ENCODE peak calls at places on chromosomes 2 and 18, in four cellular contexts. R is SJSA1, E is neuronal stem cell, B is transverse colon. N is an unnamed sample.

GRCh38 chr2:3727397-3728045 is 24.1 kb downstream of the DCDC2C start:
- DNase-seq in R (peak; percentile 13), E (peak; percentile 6), B (no peak), N (no peak)

GRCh38 chr2:20113986-20114938 is 62.8 kb upstream of the LAPTM4A start:
- DNase-seq in R (no peak), B (peak; percentile 41), E (no peak), N (no peak)

GRCh38 chr2:232351686-232352510 is 26.7 kb upstream of the ALPP start:
- DNase-seq in E (no peak), B (no peak), R (no peak), N (peak; percentile 2)

GRCh38 chr2:101251844-101252407 is 760 bp upstream of the CNOT11 start:
- DNase-seq in R (no peak), E (peak; percentile 14), B (peak; percentile 60), N (peak; percentile 77)

GRCh38 chr18:2547477-2548087 is 23.7 kb downstream of the METTL4 start:
- DNase-seq in E (peak; percentile 24), R (no peak), B (no peak), N (no peak)

GRCh38 chr2:219081096-219081495 is 20.4 kb upstream of the IHH start:
- DNase-seq in B (no peak), E (no peak), R (no peak), N (no peak)

GRCh38 chr2:137050949-137051348 is 285.6 kb downstream of the THSD7B start:
- DNase-seq in R (no peak), B (no peak), E (no peak), N (no peak)

GRCh38 chr2:241903121-241904010 is 33.8 kb downstream of the RTP5 start:
- DNase-seq in R (peak; percentile 40), B (no peak), E (no peak), N (no peak)

GRCh38 chr2:25649790-25650189 is 23.6 kb downstream of the DTNB start:
- DNase-seq in E (no peak), R (no peak), B (no peak), N (no peak)

GRCh38 chr2:328761-329160 is 40.9 kb upstream of the ALKAL2 start:
- DNase-seq in R (no peak), B (no peak), E (no peak), N (no peak)

GRCh38 chr2:195513119-195513518 is 143.9 kb upstream of the SLC39A10 start:
- DNase-seq in E (no peak), R (no peak), B (no peak), N (no peak)

GRCh38 chr2:99609851-99610381 is 120.1 kb upstream of the REV1 start:
- DNase-seq in B (no peak), R (no peak), E (no peak), N (peak; percentile 26)

GRCh38 chr2:121044412-121044811 is 240.6 kb downstream of the TFCP2L1 start:
- DNase-seq in B (peak; percentile 12), R (no peak), E (no peak), N (peak; percentile 41)

GRCh38 chr2:68357608-68358337 is 7.3 kb upstream of the PLEK start:
- DNase-seq in R (no peak), B (peak; percentile 33), E (peak; percentile 20), N (peak; percentile 39)

GRCh38 chr2:174322139-174322538 is 12.6 kb upstream of the SP9 start:
- DNase-seq in R (no peak), E (no peak), B (no peak), N (no peak)

GRCh38 chr2:62014102-62014501 is 108.6 kb downstream of the COMMD1 start:
- DNase-seq in E (no peak), B (peak; percentile 48), R (no peak), N (peak; percentile 47)

GRCh38 chr2:21020031-21020667 is 23.7 kb downstream of the APOB start:
- DNase-seq in R (no peak), B (no peak), E (no peak), N (no peak)

GRCh38 chr2:39140322-39140847 is 19.5 kb upstream of the SOS1 start:
- DNase-seq in R (no peak), E (no peak), B (no peak), N (no peak)

GRCh38 chr2:33145459-33145858 is 198.7 kb downstream of the LTBP1 start:
- DNase-seq in B (no peak), R (no peak), E (no peak), N (no peak)

GRCh38 chr2:232418466-232419244 is 12.0 kb downstream of the ALPG start:
- DNase-seq in R (no peak), B (peak; percentile 26), E (no peak), N (no peak)

GRCh38 chr2:218260166-218260565 is 649 bp upstream of the GPBAR1 start:
- DNase-seq in E (no peak), R (no peak), B (no peak), N (no peak)

GRCh38 chr2:144715992-144716391 is 196.1 kb upstream of the ZEB2 start:
- DNase-seq in E (no peak), B (no peak), R (no peak), N (no peak)

GRCh38 chr18:58662118-58662517 is 9.1 kb upstream of the MALT1 start:
- DNase-seq in R (no peak), B (no peak), E (no peak), N (no peak)

GRCh38 chr18:67425724-67426123 is 90.8 kb downstream of the DSEL start:
- DNase-seq in E (no peak), B (no peak), R (peak; percentile 42), N (no peak)

GRCh38 chr2:112705576-112705975 is 15.2 kb upstream of the NT5DC4 start:
- DNase-seq in E (no peak), B (no peak), R (no peak), N (no peak)

GRCh38 chr18:44695503-44695902 is 14.8 kb downstream of the SETBP1 start:
- DNase-seq in B (no peak), E (no peak), R (no peak), N (no peak)

GRCh38 chr18:56563568-56563967 is 74.8 kb downstream of the TXNL1 start:
- DNase-seq in E (peak; percentile 54), R (no peak), B (no peak), N (peak; percentile 2)

GRCh38 chr2:8609357-8609804 is 72.5 kb upstream of the ID2 start:
- DNase-seq in E (no peak), B (no peak), R (peak; percentile 46), N (peak; percentile 97)

GRCh38 chr18:35715139-35715538 is 133.6 kb downstream of the GALNT1 start:
- DNase-seq in R (no peak), B (no peak), E (no peak), N (no peak)

GRCh38 chr2:96531366-96531765 is 5.2 kb upstream of the ARID5A start:
- DNase-seq in B (no peak), R (no peak), E (no peak), N (no peak)

GRCh38 chr2:62354771-62355550 is 151.0 kb downstream of the TMEM17 start:
- DNase-seq in R (no peak), B (no peak), E (no peak), N (no peak)

GRCh38 chr18:3255611-3256165 is 6.2 kb upstream of the MYL12B start:
- DNase-seq in B (no peak), R (no peak), E (no peak), N (no peak)

DNA sequence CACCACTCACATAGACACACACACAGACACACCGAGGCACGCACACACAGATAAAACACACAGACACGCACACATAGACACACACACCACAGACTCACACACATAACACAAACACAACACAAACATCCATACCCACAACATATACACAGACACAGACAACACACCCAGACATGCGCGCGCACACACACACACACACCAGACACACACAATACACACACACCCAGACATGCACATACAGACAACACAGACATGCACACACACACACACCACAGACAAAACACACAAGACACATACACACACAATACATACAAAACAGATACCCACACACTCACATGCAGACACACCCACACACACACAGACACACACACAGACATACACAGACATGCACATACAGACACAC is 95.4 kb upstream of the SMAD7 start:
- DNase-seq in E (no peak), R (no peak), B (no peak), N (no peak)
- H3K4me1 ChIP-seq in E (peaks cover 3% of the 10 kb centered on the region), R (peaks cover 45% of the 10 kb centered on the region), B (no peaks in the 10 kb centered on the region), N (no peaks in the 10 kb centered on the region)

GRCh38 chr2:85583667-85584353 is 421 bp upstream of the VAMP5 start:
- DNase-seq in R (no peak), B (no peak), E (no peak), N (no peak)

GRCh38 chr2:85584354-85584856 is at the start of gene VAMP5:
- DNase-seq in B (peak; percentile 51), R (no peak), E (no peak), N (peak; percentile 79)

GRCh38 chr2:85582467-85582866 is 1.8 kb upstream of the VAMP5 start:
- DNase-seq in B (no peak), E (no peak), R (no peak), N (no peak)

GRCh38 chr2:85585781-85586105 is 1.5 kb downstream of the VAMP5 start:
- DNase-seq in E (no peak), R (no peak), B (no peak), N (no peak)

GRCh38 chr2:85584857-85585780 is 888 bp downstream of the VAMP5 start:
- DNase-seq in E (no peak), R (peak; percentile 90), B (peak; percentile 54), N (peak; percentile 79)
- H3K4me1 ChIP-seq in E (peaks cover 15% of the 10 kb centered on the region), R (peaks cover 44% of the 10 kb centered on the region), B (peaks cover 23% of the 10 kb centered on the region), N (peaks cover 27% of the 10 kb centered on the region)

DNA sequence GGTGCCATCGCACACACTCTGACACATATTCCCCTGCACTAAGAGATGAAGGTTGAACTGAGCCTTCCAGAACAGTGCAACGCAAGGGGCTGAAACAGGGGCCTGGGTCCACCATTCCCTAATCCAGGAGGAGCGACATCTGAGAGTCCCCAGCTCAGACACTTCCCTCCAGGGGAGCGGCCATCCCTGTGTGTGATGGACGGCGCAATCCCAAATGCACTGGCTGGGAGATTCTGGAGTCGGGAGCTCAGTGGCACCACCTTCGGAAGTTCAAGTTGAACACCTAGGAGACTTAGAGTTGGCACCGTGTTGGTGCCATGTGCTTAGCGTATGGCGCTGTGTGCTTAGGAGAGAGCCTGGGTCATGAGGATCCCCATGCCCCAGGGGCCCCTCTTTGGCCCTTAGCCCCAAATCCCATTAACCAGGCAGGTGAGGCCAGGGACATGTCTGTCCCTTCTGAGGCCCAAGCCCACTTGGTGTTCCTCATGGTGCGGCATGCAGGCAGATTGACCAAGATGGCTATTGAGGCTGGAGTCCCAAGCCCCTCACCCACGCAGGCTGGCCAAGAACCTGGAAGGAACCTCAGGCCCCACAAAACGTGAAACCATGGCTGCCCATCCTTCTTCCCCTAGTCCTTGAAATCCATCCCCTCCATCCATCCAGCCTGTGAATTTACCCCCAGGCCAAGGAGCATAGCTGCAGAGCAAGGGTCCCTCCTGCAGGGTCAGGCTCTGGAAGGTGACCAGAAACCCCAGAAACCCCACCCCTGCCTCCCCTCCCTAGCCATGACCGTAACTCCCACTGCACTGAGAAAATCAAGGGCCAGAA is 114.1 kb upstream of the OTOS start:
- DNase-seq in E (no peak), B (no peak), R (peak; percentile 37), N (no peak)
- H3K4me1 ChIP-seq in E (peaks cover 26% of the 10 kb centered on the region), B (peaks cover 10% of the 10 kb centered on the region), R (peaks cover 14% of the 10 kb centered on the region), N (peaks cover 62% of the 10 kb centered on the region)

DNA sequence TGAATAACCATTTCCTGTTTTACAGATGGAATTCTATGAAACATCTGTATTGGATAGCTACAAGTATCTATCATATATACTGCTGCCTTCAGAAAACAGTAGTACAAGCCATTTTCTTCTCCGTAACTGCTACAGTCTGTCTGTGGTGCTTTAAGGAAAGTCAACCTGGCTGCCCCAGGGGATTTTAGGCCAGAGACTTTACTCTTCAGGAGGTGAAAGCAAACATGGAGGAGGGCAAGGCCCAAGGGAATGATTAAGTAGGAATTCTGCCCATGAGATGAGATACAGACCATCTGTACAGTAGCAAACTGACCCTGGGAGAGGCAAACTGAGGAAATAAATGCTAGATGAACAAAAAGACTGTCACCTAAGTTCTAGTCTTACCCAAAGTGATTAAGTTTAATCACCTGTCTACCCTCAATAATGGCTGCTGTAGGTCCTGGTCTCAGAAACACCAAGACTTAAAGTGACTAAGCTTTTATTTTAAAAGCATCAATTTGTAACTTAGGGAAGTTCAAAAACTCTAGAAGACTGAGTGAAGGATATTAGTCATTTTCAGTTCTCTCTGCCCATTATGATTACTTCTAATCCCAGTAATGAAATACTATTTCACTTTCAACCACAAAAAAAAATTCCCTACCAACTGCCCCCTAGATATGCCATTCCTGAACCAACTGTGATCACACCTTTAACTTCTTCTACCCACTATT is 14.8 kb downstream of the MBD2 start:
- DNase-seq in R (no peak), B (no peak), E (no peak), N (no peak)
- H3K4me1 ChIP-seq in R (peaks cover 3% of the 10 kb centered on the region), B (peaks cover 10% of the 10 kb centered on the region), E (no peaks in the 10 kb centered on the region), N (no peaks in the 10 kb centered on the region)

N was measured in Caco-2.